ENCODE peak calls at places on chromosomes 1 and 21, in four cellular contexts. M is spleen, I is NCI-H345, N is keratinocyte. E is an unnamed sample.
A peak's percentile ranks its signal among the peaks of the same experiment; 100 is the strongest.

GRCh38 chr1:87203890-87204289 is 124.8 kb upstream of the LMO4 start:
- DNase-seq in N (no peak), I (peak; percentile 6), M (no peak), E (no peak)

GRCh38 chr1:22318279-22318983 is 133.2 kb upstream of the ZBTB40 start:
- DNase-seq in N (no peak), M (no peak), I (peak; percentile 69), E (no peak)

GRCh38 chr1:204108312-204109141 is 35.6 kb downstream of the SOX13 start:
- DNase-seq in M (no peak), N (no peak), I (peak; percentile 94), E (no peak)

GRCh38 chr1:94772230-94772641 is 47.9 kb upstream of the SLC44A3 start:
- DNase-seq in I (no peak), M (no peak), N (no peak), E (peak; percentile 22)

GRCh38 chr1:33918368-33918767 is 54.5 kb downstream of the HMGB4 start:
- DNase-seq in I (no peak), M (no peak), N (no peak), E (no peak)

GRCh38 chr1:168084396-168085231 is 52.1 kb downstream of the GPR161 start:
- DNase-seq in N (no peak), I (peak; percentile 22), M (peak; percentile 90), E (peak; percentile 71)

GRCh38 chr1:169759038-169759437 is 25.2 kb upstream of the SELE start:
- DNase-seq in M (no peak), N (no peak), I (no peak), E (no peak)

GRCh38 chr1:226209307-226210059 is 14.0 kb upstream of the MIXL1 start:
- DNase-seq in I (no peak), N (no peak), M (no peak), E (no peak)

GRCh38 chr1:31837441-31838158 is 21.8 kb upstream of the SPOCD1 start:
- DNase-seq in N (no peak), I (no peak), M (no peak), E (no peak)

GRCh38 chr1:8104278-8105236 is 78.4 kb upstream of the ERRFI1 start:
- DNase-seq in M (no peak), N (no peak), I (no peak), E (no peak)

GRCh38 chr1:202958544-202959275 is 598 bp upstream of the ADIPOR1 start:
- DNase-seq in I (no peak), M (no peak), N (no peak), E (no peak)

GRCh38 chr1:210624722-210625121 is 296.0 kb downstream of the HHAT start:
- DNase-seq in N (no peak), I (no peak), M (no peak), E (no peak)

GRCh38 chr1:7703321-7704213 is 67.5 kb upstream of the VAMP3 start:
- DNase-seq in I (peak; percentile 84), N (no peak), M (peak; percentile 84), E (peak; percentile 56)

GRCh38 chr1:117534995-117535467 is 70.8 kb upstream of the TENT5C start:
- DNase-seq in I (peak; percentile 61), N (peak; percentile 13), M (peak; percentile 63), E (peak; percentile 60)

GRCh38 chr1:161225534-161226319 is at the start of gene TOMM40L:
- DNase-seq in N (peak; percentile 99), M (peak; percentile 94), I (peak; percentile 95), E (peak; percentile 94)

GRCh38 chr1:172343246-172344099 is 77.0 kb upstream of the C1orf105 start:
- DNase-seq in I (no peak), N (no peak), M (no peak), E (no peak)

GRCh38 chr1:232369451-232369850 is 260.5 kb downstream of the SIPA1L2 start:
- DNase-seq in N (no peak), I (no peak), M (no peak), E (no peak)

GRCh38 chr1:40783001-40783905 is at the start of gene KCNQ4:
- DNase-seq in I (peak; percentile 41), N (no peak), M (peak; percentile 74), E (peak; percentile 56)

GRCh38 chr21:38095220-38095619 is 161.6 kb upstream of the KCNJ15 start:
- DNase-seq in N (no peak), M (no peak), I (no peak), E (no peak)

GRCh38 chr1:24503003-24503751 is 541 bp downstream of the RCAN3 start:
- DNase-seq in N (no peak), M (peak; percentile 83), I (peak; percentile 36), E (peak; percentile 19)